ENCODE peak calls at places on chromosomes 11 and 22, in seven cellular contexts. K is neuronal stem cell, G is mesenchymal stem cell, Q is IMR-90, B is mesendoderm, H is H1, I is trophoblast cell. Y is an unnamed sample.
A peak's percentile ranks its signal among the peaks of the same experiment; 100 is the strongest.

GRCh38 chr11:8610532-8611116 is 16.6 kb upstream of the STK33 start:
- DNase-seq in B (peak; percentile 65), I (no peak), G (no peak), H (no peak), Q (no peak), K (no peak), Y (peak; percentile 48)

GRCh38 chr11:34970033-34970432 is 53.6 kb downstream of the PDHX start:
- DNase-seq in H (no peak), B (no peak), G (no peak), I (no peak), Q (no peak), K (no peak), Y (no peak)

GRCh38 chr22:40511604-40512003 is 124.9 kb downstream of the MRTFA start:
- DNase-seq in B (no peak), Q (no peak), G (no peak), I (no peak), K (no peak), H (no peak), Y (no peak)

GRCh38 chr22:24951942-24952836 is at the start of gene KIAA1671:
- DNase-seq in K (peak; percentile 98), Q (peak; percentile 27), B (peak; percentile 98), G (peak; percentile 77), H (peak; percentile 84), I (peak; percentile 99), Y (peak; percentile 98)

GRCh38 chr11:47000033-47000432 is 63.5 kb downstream of the CSTPP1 start:
- DNase-seq in B (no peak), K (no peak), H (no peak), I (no peak), G (no peak), Q (no peak), Y (no peak)

GRCh38 chr22:39153220-39153860 is 860 bp upstream of the CBX7 start:
- DNase-seq in B (no peak), I (no peak), G (no peak), K (no peak), H (no peak), Q (no peak), Y (peak; percentile 34)

GRCh38 chr11:2944953-2945756 is 15.9 kb upstream of the PHLDA2 start:
- DNase-seq in K (peak; percentile 54), B (peak; percentile 81), G (peak; percentile 92), I (peak; percentile 58), H (peak; percentile 39), Q (peak; percentile 90), Y (peak; percentile 88)

GRCh38 chr11:85749884-85750283 is 61.1 kb downstream of the SYTL2 start:
- DNase-seq in Q (no peak), G (no peak), K (no peak), H (no peak), B (no peak), I (no peak), Y (no peak)

GRCh38 chr22:26725012-26725676 is 67.8 kb downstream of the MIAT start:
- DNase-seq in Q (no peak), I (no peak), B (no peak), H (no peak), K (no peak), G (no peak), Y (no peak)

GRCh38 chr11:113305440-113306336 is 8.7 kb upstream of the TTC12 start:
- DNase-seq in Q (peak; percentile 51), G (peak; percentile 64), B (peak; percentile 73), I (peak; percentile 81), H (peak; percentile 41), K (peak; percentile 49), Y (peak; percentile 78)

GRCh38 chr11:95365346-95365745 is 134.3 kb upstream of the SESN3 start:
- DNase-seq in I (no peak), B (no peak), Q (no peak), K (no peak), G (no peak), H (no peak), Y (no peak)

GRCh38 chr11:101321222-101321621 is 191.6 kb upstream of the PGR start:
- DNase-seq in Q (no peak), H (no peak), K (no peak), B (peak; percentile 57), I (peak; percentile 18), G (no peak), Y (peak; percentile 44)

GRCh38 chr11:118048472-118049370 is 28.2 kb upstream of the TMPRSS4 start:
- DNase-seq in Q (no peak), I (no peak), K (no peak), B (no peak), H (no peak), G (no peak), Y (no peak)

GRCh38 chr11:96111308-96111707 is 187.4 kb upstream of the MTMR2 start:
- DNase-seq in I (no peak), Q (no peak), H (no peak), K (no peak), G (no peak), B (peak; percentile 54), Y (no peak)

GRCh38 chr11:114354076-114354475 is 46.2 kb downstream of the C11orf71 start:
- DNase-seq in K (no peak), Q (peak; percentile 94), G (peak; percentile 37), I (peak; percentile 89), H (no peak), B (peak; percentile 19), Y (no peak)

GRCh38 chr22:44567846-44568493 is 69.9 kb upstream of the RTL6 start:
- DNase-seq in I (peak; percentile 70), B (peak; percentile 59), K (no peak), H (no peak), G (peak; percentile 43), Q (peak; percentile 39), Y (peak; percentile 62)

GRCh38 chr22:50441428-50441993 is 33.3 kb downstream of the SBF1 start:
- DNase-seq in B (no peak), H (no peak), I (no peak), G (no peak), Q (no peak), K (no peak), Y (no peak)

GRCh38 chr11:119797137-119797611 is 68.2 kb upstream of the NECTIN1 start:
- DNase-seq in G (no peak), B (no peak), H (no peak), Q (no peak), K (peak; percentile 89), I (no peak), Y (no peak)

GRCh38 chr11:110883266-110883665 is 171.0 kb upstream of the ARHGAP20 start:
- DNase-seq in I (no peak), G (no peak), Q (peak; percentile 32), H (no peak), K (no peak), B (no peak), Y (no peak)

GRCh38 chr11:130181295-130182272 is 22.0 kb downstream of the ST14 start:
- DNase-seq in G (peak; percentile 66), B (no peak), K (no peak), Q (peak; percentile 83), I (peak; percentile 80), H (no peak), Y (no peak)

GRCh38 chr11:107370390-107370789 is 87.2 kb downstream of the CWF19L2 start:
- DNase-seq in Q (no peak), I (no peak), G (peak; percentile 70), K (no peak), H (no peak), B (no peak), Y (no peak)

GRCh38 chr11:102494216-102494615 is 36.3 kb downstream of the MMP7 start:
- DNase-seq in G (no peak), H (no peak), Q (peak; percentile 51), K (no peak), B (no peak), I (peak; percentile 36), Y (no peak)

GRCh38 chr22:37623075-37624016 is 14.7 kb downstream of the GGA1 start:
- DNase-seq in Q (peak; percentile 43), H (no peak), B (peak; percentile 78), K (peak; percentile 75), I (peak; percentile 69), G (peak; percentile 68), Y (peak; percentile 85)

GRCh38 chr11:72724021-72724561 is 28.1 kb downstream of the ARAP1 start:
- DNase-seq in Q (no peak), H (no peak), K (no peak), B (no peak), G (no peak), I (no peak), Y (no peak)

GRCh38 chr11:93655581-93656255 is 5.8 kb upstream of the CEP295 start:
- DNase-seq in K (no peak), I (peak; percentile 33), B (no peak), Q (no peak), H (no peak), G (no peak), Y (no peak)

GRCh38 chr11:111909378-111909777 is 2.2 kb downstream of the CRYAB start:
- DNase-seq in B (peak; percentile 19), Q (no peak), G (no peak), I (peak; percentile 91), H (no peak), K (no peak), Y (no peak)

DNA sequence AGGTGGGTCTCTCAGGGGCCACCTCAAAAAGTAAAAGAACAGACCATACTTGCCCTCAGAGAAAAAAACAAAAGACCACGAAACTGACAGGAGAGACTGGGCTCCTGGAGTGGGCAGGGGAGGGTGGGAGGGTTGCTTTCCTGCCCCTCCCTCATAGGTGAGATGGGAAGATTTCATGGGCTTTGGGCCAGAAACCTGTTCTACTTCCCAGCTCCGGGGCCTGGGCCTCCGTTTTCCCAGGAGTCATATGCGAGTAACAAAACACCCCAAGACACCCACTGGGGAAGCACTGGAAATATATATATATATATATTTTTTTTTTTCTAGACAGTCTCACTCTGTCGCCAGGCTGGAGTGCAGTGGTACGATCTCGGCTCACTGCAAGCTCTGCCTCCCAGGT is 31.6 kb downstream of the TTLL1 start:
- DNase-seq in I (no peak), Q (no peak), K (no peak), G (no peak), B (no peak), H (no peak), Y (no peak)
- H2BK5ac ChIP-seq in I (no peak overlapping the region), Q (no peak overlapping the region), K (no peak overlapping the region), G (no peak overlapping the region), B (no peak overlapping the region), H (no peak overlapping the region), Y (no peak overlapping the region)

GRCh38 chr22:21828268-21828638 is 39.2 kb downstream of the MAPK1 start:
- DNase-seq in K (no peak), I (no peak), H (no peak), G (no peak), B (no peak), Q (peak; percentile 21), Y (no peak)
- H2BK5ac ChIP-seq in K (no peak overlapping the region), I (no peak overlapping the region), H (no peak overlapping the region), G (peak overlapping the region; percentile 31), B (no peak overlapping the region), Q (no peak overlapping the region), Y (no peak overlapping the region)

GRCh38 chr11:1499899-1500298 is 13.3 kb upstream of the MOB2 start:
- DNase-seq in K (no peak), H (no peak), G (no peak), Q (no peak), I (no peak), B (no peak), Y (no peak)
- H2BK5ac ChIP-seq in K (peak overlapping the region; percentile 70), H (no peak overlapping the region), G (no peak overlapping the region), Q (no peak overlapping the region), I (no peak overlapping the region), B (no peak overlapping the region), Y (no peak overlapping the region)

GRCh38 chr11:121895919-121896318 is 220.1 kb downstream of the BLID start:
- DNase-seq in I (peak; percentile 48), K (no peak), H (no peak), Q (peak; percentile 61), G (peak; percentile 37), B (no peak), Y (no peak)
- H2BK5ac ChIP-seq in I (no peak overlapping the region), K (no peak overlapping the region), H (no peak overlapping the region), Q (peak overlapping the region; percentile 83), G (no peak overlapping the region), B (no peak overlapping the region), Y (no peak overlapping the region)